ENCODE peak calls at places on chromosomes 1 and 21, in ten cellular contexts. R, K, B, N, C, J, Y, H, V and I are unnamed samples. For H3K4me1, the result is how much of the 10 kb centered on the place peaks cover.

GRCh38 chr1:15610167-15610566 is 7.1 kb upstream of the DDI2 start:
- DNase-seq in R (no peak), K (no peak), B (no peak), N (no peak), C (no peak), J (no peak), Y (peak), H (no peak), V (no peak), I (no peak)

GRCh38 chr1:32204943-32205361 is 519 bp upstream of the IQCC start:
- DNase-seq in R (no peak), K (no peak), B (no peak), N (no peak), C (peak), J (no peak), Y (no peak), H (no peak), V (no peak), I (no peak)

GRCh38 chr1:181126871-181127587 is 38.5 kb downstream of the IER5 start:
- DNase-seq in R (no peak), K (no peak), B (no peak), N (no peak), C (no peak), J (no peak), Y (no peak), H (no peak), V (no peak), I (no peak)

GRCh38 chr1:166924829-166925541 is 48.9 kb upstream of the TADA1 start:
- DNase-seq in R (no peak), K (no peak), B (no peak), N (no peak), C (no peak), J (no peak), Y (no peak), H (no peak), V (no peak), I (no peak)

GRCh38 chr1:227273557-227273956 is 44.7 kb downstream of the CDC42BPA start:
- DNase-seq in R (peak), K (no peak), B (peak), N (no peak), C (no peak), J (peak), Y (no peak), H (no peak), V (no peak), I (no peak)

GRCh38 chr1:199913313-199913712 is 114.2 kb upstream of the NR5A2 start:
- DNase-seq in R (no peak), K (no peak), B (no peak), N (no peak), C (no peak), J (no peak), Y (no peak), H (no peak), V (no peak), I (no peak)

GRCh38 chr1:47389735-47390134 is 26.4 kb upstream of the FOXE3 start:
- DNase-seq in R (no peak), K (no peak), B (no peak), N (no peak), C (no peak), J (no peak), Y (no peak), H (no peak), V (no peak), I (no peak)

GRCh38 chr21:23853796-23854379 is 1753.4 kb downstream of the MRPL39 start:
- DNase-seq in R (peak), K (no peak), B (peak), N (no peak), C (no peak), J (peak), Y (no peak), H (no peak), V (no peak), I (no peak)

GRCh38 chr1:66767590-66767989 is 15.3 kb downstream of the DYNLT5 start:
- DNase-seq in R (no peak), K (no peak), B (no peak), N (no peak), C (no peak), J (no peak), Y (no peak), H (no peak), V (no peak), I (no peak)

GRCh38 chr1:24673336-24673735 is 30.2 kb downstream of the SRRM1 start:
- DNase-seq in R (no peak), K (no peak), B (no peak), N (no peak), C (no peak), J (no peak), Y (no peak), H (no peak), V (no peak), I (no peak)

GRCh38 chr1:15935056-15935950 is 40.6 kb downstream of the ZBTB17 start:
- DNase-seq in R (no peak), K (no peak), B (no peak), N (no peak), C (no peak), J (no peak), Y (no peak), H (no peak), V (no peak), I (no peak)

GRCh38 chr1:223230161-223230881 is 87.3 kb upstream of the TLR5 start:
- DNase-seq in R (no peak), K (no peak), B (no peak), N (no peak), C (no peak), J (no peak), Y (no peak), H (no peak), V (no peak), I (no peak)

GRCh38 chr1:224922404-224923164 is 6.9 kb upstream of the DNAH14 start:
- DNase-seq in R (peak), K (no peak), B (peak), N (no peak), C (no peak), J (peak), Y (no peak), H (peak), V (no peak), I (no peak)

GRCh38 chr1:162168935-162169545 is 99.5 kb downstream of the NOS1AP start:
- DNase-seq in R (no peak), K (no peak), B (no peak), N (no peak), C (no peak), J (no peak), Y (no peak), H (no peak), V (no peak), I (no peak)

GRCh38 chr1:208234721-208235120 is 9.5 kb downstream of the PLXNA2 start:
- DNase-seq in R (no peak), K (no peak), B (no peak), N (no peak), C (no peak), J (no peak), Y (no peak), H (no peak), V (no peak), I (no peak)

GRCh38 chr1:14143777-14144176 is 443.8 kb downstream of the PRDM2 start:
- DNase-seq in R (no peak), K (no peak), B (no peak), N (no peak), C (no peak), J (no peak), Y (no peak), H (no peak), V (no peak), I (no peak)

GRCh38 chr1:22452401-22452963 is 831 bp downstream of the ZBTB40 start:
- DNase-seq in R (peak), K (no peak), B (no peak), N (no peak), C (peak), J (no peak), Y (peak), H (peak), V (no peak), I (no peak)

GRCh38 chr1:230043102-230043501 is 23.9 kb upstream of the GALNT2 start:
- DNase-seq in R (no peak), K (no peak), B (no peak), N (no peak), C (no peak), J (no peak), Y (no peak), H (no peak), V (no peak), I (no peak)

GRCh38 chr1:203328714-203329122 is 22.2 kb downstream of the FMOD start:
- DNase-seq in R (no peak), K (no peak), B (no peak), N (no peak), C (peak), J (no peak), Y (no peak), H (no peak), V (no peak), I (no peak)

GRCh38 chr1:111253876-111254275 is 26.4 kb downstream of the CHI3L2 start:
- DNase-seq in R (no peak), K (no peak), B (no peak), N (no peak), C (no peak), J (no peak), Y (no peak), H (no peak), V (no peak), I (no peak)

GRCh38 chr1:111719135-111719534 is 20.1 kb downstream of the INKA2 start:
- DNase-seq in R (no peak), K (no peak), B (no peak), N (no peak), C (no peak), J (no peak), Y (no peak), H (no peak), V (no peak), I (no peak)

GRCh38 chr21:14573244-14573643 is 27.1 kb upstream of the SAMSN1 start:
- DNase-seq in R (no peak), K (no peak), B (no peak), N (no peak), C (no peak), J (no peak), Y (no peak), H (no peak), V (no peak), I (no peak)

GRCh38 chr1:14968251-14968812 is 185.2 kb upstream of the TMEM51 start:
- DNase-seq in R (peak), K (peak), B (no peak), N (no peak), C (peak), J (no peak), Y (no peak), H (peak), V (peak), I (no peak)

GRCh38 chr1:5917591-5918274 is 74.5 kb downstream of the NPHP4 start:
- DNase-seq in R (no peak), K (peak), B (no peak), N (no peak), C (no peak), J (no peak), Y (no peak), H (no peak), V (no peak), I (peak)

GRCh38 chr1:53580739-53581475 is 121.7 kb downstream of the DMRTB1 start:
- DNase-seq in R (no peak), K (peak), B (no peak), N (no peak), C (no peak), J (no peak), Y (no peak), H (no peak), V (no peak), I (no peak)

GRCh38 chr1:78044796-78045599 is 768 bp upstream of the GIPC2 start:
- DNase-seq in R (peak), K (no peak), B (no peak), N (no peak), C (no peak), J (no peak), Y (no peak), H (peak), V (no peak), I (no peak)

GRCh38 chr1:243713470-243714186 is 136.4 kb downstream of the AKT3 start:
- DNase-seq in R (no peak), K (no peak), B (peak), N (no peak), C (peak), J (no peak), Y (no peak), H (peak), V (no peak), I (no peak)

GRCh38 chr1:68051475-68051874 is 1.0 kb upstream of the DIRAS3 start:
- DNase-seq in R (peak), K (peak), B (peak), N (no peak), C (peak), J (peak), Y (peak), H (peak), V (no peak), I (no peak)

GRCh38 chr1:175192630-175193338 is at the start of gene KIAA0040:
- DNase-seq in R (peak), K (peak), B (peak), N (no peak), C (peak), J (peak), Y (peak), H (peak), V (peak), I (no peak)
- H3K4me1 ChIP-seq in R (under half), K (under half), B (under half), N (under half), C (under half), J (under half), Y (under half), H (under half), V (under half), I (half or more)

DNA sequence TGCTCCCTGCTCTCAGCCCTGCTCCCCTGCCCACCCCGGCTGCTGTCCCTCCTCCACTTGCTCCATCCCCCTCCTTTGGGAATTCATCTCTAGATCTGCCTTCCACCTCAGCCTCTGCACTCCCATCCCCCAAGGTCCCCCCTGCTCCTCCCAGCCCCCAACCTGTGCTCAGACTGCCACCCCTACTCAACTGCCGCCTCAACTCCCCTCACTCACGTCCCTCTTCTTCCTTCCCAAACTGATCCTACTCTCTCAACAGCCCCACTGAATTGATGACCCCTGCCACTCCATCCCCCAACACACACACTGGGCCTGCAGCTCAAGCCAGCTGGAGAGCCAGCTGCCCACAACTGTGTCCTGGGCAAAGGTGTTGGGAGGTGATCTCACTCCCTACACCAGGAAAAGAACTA is 15.8 kb upstream of the ETV3L start:
- DNase-seq in R (no peak), K (peak), B (no peak), N (no peak), C (no peak), J (no peak), Y (no peak), H (no peak), V (peak), I (peak)
- H3K4me1 ChIP-seq in R (under half), K (under half), B (under half), N (under half), C (under half), J (under half), Y (under half), H (under half), V (under half), I (under half)

GRCh38 chr1:43284065-43284464 is 1.3 kb downstream of the C1orf210 start:
- DNase-seq in R (no peak), K (peak), B (no peak), N (no peak), C (no peak), J (no peak), Y (no peak), H (peak), V (no peak), I (no peak)

GRCh38 chr1:43286533-43286932 is 1.2 kb upstream of the C1orf210 start:
- DNase-seq in R (no peak), K (no peak), B (no peak), N (no peak), C (no peak), J (no peak), Y (no peak), H (no peak), V (no peak), I (no peak)

GRCh38 chr1:43286115-43286514 is 734 bp upstream of the C1orf210 start:
- DNase-seq in R (no peak), K (no peak), B (no peak), N (no peak), C (no peak), J (no peak), Y (no peak), H (no peak), V (no peak), I (no peak)

GRCh38 chr1:43284711-43285110 is 670 bp downstream of the C1orf210 start:
- DNase-seq in R (no peak), K (no peak), B (no peak), N (no peak), C (no peak), J (no peak), Y (no peak), H (no peak), V (no peak), I (no peak)

GRCh38 chr1:43285269-43285986 is at the start of gene C1orf210:
- DNase-seq in R (no peak), K (no peak), B (no peak), N (no peak), C (no peak), J (no peak), Y (peak), H (no peak), V (no peak), I (no peak)
- H3K4me1 ChIP-seq in R (under half), K (under half), B (under half), N (under half), C (under half), J (under half), Y (under half), H (under half), V (under half), I (under half)

GRCh38 chr1:86760199-86760598 is 55.8 kb downstream of the SH3GLB1 start:
- DNase-seq in R (no peak), K (no peak), B (no peak), N (no peak), C (no peak), J (no peak), Y (no peak), H (no peak), V (no peak), I (no peak)

GRCh38 chr1:86756062-86756406 is 51.7 kb downstream of the SH3GLB1 start:
- DNase-seq in R (no peak), K (no peak), B (no peak), N (no peak), C (no peak), J (no peak), Y (no peak), H (no peak), V (no peak), I (no peak)

GRCh38 chr1:86757272-86757984 is 53.1 kb downstream of the SH3GLB1 start:
- DNase-seq in R (peak), K (peak), B (no peak), N (no peak), C (peak), J (no peak), Y (peak), H (no peak), V (peak), I (no peak)

GRCh38 chr1:86762336-86762735 is 58.0 kb downstream of the SH3GLB1 start:
- DNase-seq in R (no peak), K (no peak), B (no peak), N (no peak), C (no peak), J (no peak), Y (no peak), H (no peak), V (no peak), I (no peak)

DNA sequence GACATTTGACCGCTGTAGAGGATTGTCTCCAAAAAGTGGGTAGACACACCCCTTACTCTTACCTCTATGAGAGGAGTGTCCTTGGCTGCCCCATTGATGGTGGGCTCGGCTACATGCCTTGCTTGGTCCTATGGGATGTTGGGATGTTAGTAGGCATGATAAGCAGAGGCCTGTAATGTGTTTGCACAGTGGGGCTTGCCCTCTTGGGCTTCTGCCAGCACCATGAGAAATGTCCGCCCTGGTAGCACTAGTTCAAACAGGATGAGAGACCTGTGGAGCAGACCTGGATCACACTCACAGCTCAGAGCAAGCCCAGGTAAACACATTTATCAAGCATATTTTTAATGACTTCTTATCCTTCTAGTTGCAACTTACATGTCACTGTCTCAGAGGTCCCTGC is 54.2 kb downstream of the SH3GLB1 start:
- DNase-seq in R (no peak), K (no peak), B (no peak), N (no peak), C (no peak), J (no peak), Y (no peak), H (no peak), V (no peak), I (no peak)
- H3K4me1 ChIP-seq in R (under half), K (under half), B (under half), N (under half), C (under half), J (under half), Y (under half), H (under half), V (under half), I (under half)